ENCODE peak calls at places on chromosome 15, in six cellular contexts. E is progenitor cell of endocrine pancreas, J is Panc1, R is nephron progenitor cell, L is left ventricle myocardium inferior, P is GM13976. C is an unnamed sample.

GRCh38 chr15:44034334-44034733 is 160.7 kb downstream of the FRMD5 start:
- DNase-seq in E (no peak), J (no peak), R (no peak), L (no peak), P (no peak), C (no peak)

GRCh38 chr15:48061588-48061987 is 59.2 kb upstream of the SLC24A5 start:
- DNase-seq in E (no peak), J (no peak), R (no peak), L (no peak), P (no peak), C (no peak)

GRCh38 chr15:52527898-52528464 is 699 bp downstream of the MYO5A start:
- DNase-seq in E (no peak), J (no peak), R (no peak), L (no peak), P (peak; percentile 54), C (peak; percentile 50)

GRCh38 chr15:78213425-78213750 is 21.0 kb downstream of the ACSBG1 start:
- DNase-seq in E (no peak), J (no peak), R (no peak), L (no peak), P (no peak), C (no peak)

GRCh38 chr15:74406992-74407705 is 26.6 kb downstream of the SEMA7A start:
- DNase-seq in E (no peak), J (no peak), R (peak; percentile 66), L (no peak), P (no peak), C (no peak)

GRCh38 chr15:47407692-47408091 is 309.6 kb upstream of the SEMA6D start:
- DNase-seq in E (no peak), J (no peak), R (no peak), L (no peak), P (no peak), C (no peak)

GRCh38 chr15:90895571-90896117 is 7.5 kb upstream of the MAN2A2 start:
- DNase-seq in E (no peak), J (no peak), R (no peak), L (no peak), P (no peak), C (no peak)

GRCh38 chr15:86236721-86237121 is 157.1 kb downstream of the AGBL1 start:
- DNase-seq in E (no peak), J (no peak), R (peak; percentile 58), L (no peak), P (no peak), C (no peak)

GRCh38 chr15:87817553-87817952 is 439.0 kb downstream of the NTRK3 start:
- DNase-seq in E (no peak), J (no peak), R (no peak), L (no peak), P (no peak), C (no peak)

GRCh38 chr15:90095521-90095959 is 6.7 kb downstream of the IDH2 start:
- DNase-seq in E (no peak), J (no peak), R (no peak), L (no peak), P (no peak), C (peak; percentile 37)

GRCh38 chr15:85865070-85865684 is 70.5 kb upstream of the KLHL25 start:
- DNase-seq in E (peak; percentile 30), J (peak; percentile 15), R (peak; percentile 72), L (no peak), P (peak; percentile 44), C (peak; percentile 35)

GRCh38 chr15:78059110-78059839 is 18.2 kb downstream of the TBC1D2B start:
- DNase-seq in E (no peak), J (no peak), R (no peak), L (no peak), P (no peak), C (no peak)

DNA sequence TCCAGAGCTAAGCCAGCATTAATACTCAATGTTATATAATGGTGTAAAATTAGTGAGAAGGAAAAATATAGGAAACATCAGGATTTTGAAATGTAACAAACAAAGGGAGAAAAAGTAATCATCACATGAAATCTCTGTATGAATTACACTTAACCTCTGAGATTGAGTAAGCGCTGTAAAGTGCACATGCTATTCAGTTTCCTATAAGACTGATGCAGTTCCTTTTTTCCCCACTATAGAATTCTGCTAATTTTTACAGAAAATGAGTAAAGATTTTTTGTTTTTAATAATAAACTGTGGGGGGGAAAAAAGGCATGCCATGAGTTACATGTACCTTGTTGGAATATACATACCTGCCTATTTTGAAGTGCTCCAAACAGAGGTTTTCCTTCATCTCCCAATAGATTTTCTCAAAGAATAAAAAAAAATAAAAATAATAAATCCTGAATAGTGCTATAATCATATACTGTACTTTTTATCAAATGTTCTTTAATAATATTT is 64.0 kb upstream of the TTBK2 start:
- DNase-seq in E (no peak), J (no peak), R (no peak), L (no peak), P (no peak), C (no peak)
- TF ChIP-seq CTCF in E (no peak), J (no peak), R (no peak), L (no peak), P (no peak), C (no peak)

GRCh38 chr15:101017935-101018849 is 99.0 kb downstream of the LRRK1 start:
- DNase-seq in E (no peak), J (no peak), R (no peak), L (no peak), P (no peak), C (no peak)

GRCh38 chr15:101014921-101015841 is 96.0 kb downstream of the LRRK1 start:
- DNase-seq in E (peak; percentile 69), J (no peak), R (peak; percentile 86), L (peak; percentile 75), P (peak; percentile 85), C (peak; percentile 79)

GRCh38 chr15:101016581-101016980 is 97.4 kb downstream of the LRRK1 start:
- DNase-seq in E (no peak), J (no peak), R (no peak), L (no peak), P (no peak), C (no peak)

GRCh38 chr15:101019351-101019750 is 100.2 kb downstream of the LRRK1 start:
- DNase-seq in E (no peak), J (no peak), R (no peak), L (no peak), P (no peak), C (no peak)

DNA sequence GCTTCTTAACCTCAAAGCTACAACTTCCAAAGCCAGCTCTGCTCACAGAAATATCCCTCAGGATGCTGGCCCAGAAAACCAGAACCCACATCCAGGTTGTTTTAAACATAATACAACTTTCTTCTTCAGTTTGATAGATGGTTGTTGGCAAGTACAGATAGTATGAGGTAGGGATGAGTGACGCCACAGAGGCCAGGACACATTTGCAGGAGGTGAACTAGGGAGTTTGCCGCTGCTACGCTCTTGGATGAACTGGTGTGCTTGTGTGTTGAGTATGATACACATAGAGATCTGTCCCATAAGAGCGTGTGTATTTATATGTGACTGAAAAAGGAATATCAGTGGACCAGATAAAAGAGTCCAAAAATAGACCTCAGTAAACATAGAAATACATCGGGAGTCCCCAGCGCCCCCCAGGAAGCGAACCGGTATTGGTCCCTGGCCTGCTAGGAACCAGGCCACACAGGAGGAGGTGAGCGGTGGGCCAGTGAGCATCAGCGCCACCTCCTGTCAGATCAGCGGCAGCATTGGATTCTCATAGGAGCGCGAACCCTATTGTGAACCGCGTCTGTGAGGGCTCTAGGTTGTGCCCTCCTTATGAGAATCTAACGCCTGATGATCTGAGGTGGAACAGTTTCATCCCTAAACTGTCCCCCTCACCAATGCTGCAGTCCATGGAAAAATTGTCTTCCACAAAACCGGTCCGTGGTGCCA is 98.0 kb downstream of the LRRK1 start:
- DNase-seq in E (no peak), J (no peak), R (no peak), L (no peak), P (no peak), C (no peak)
- TF ChIP-seq CTCF in E (peak; percentile 37), J (peak; percentile 79), R (no peak), L (no peak), P (peak; percentile 8), C (no peak)

DNA sequence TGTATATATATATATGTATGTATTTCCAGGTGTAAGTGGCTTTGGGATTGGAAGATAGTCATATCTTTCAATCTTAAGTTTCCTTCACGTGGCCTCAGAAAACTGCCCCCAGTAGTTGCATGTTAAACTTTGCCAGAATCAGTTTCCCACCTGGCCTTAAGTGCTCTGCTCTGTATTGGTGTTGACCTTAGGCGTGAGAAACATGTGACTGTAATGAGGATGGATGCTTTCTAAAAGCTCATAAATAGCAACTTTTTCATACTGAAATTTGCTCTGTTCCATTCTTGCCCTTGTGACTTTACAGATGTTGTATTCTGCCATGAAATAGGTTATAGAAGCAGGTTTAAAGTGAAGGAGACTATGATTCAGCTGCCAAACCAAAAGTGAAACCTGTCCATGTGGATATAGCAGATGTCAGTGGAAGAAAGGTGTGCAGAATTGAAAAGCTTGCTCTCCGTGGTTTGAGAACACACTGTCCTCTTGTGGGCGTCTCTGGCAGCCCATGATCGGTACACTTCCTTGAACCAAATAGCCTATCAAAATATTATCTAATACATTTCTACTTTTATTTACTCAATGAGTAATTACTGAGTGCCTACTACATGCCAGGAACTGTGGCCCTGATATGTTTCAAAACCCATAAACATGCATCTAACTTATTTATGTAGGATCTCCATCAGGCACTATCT is 15.8 kb downstream of the SCG5 start:
- DNase-seq in E (no peak), J (no peak), R (no peak), L (no peak), P (peak; percentile 44), C (peak; percentile 37)
- TF ChIP-seq CTCF in E (no peak), J (peak; percentile 31), R (no peak), L (no peak), P (no peak), C (peak; percentile 35)

DNA sequence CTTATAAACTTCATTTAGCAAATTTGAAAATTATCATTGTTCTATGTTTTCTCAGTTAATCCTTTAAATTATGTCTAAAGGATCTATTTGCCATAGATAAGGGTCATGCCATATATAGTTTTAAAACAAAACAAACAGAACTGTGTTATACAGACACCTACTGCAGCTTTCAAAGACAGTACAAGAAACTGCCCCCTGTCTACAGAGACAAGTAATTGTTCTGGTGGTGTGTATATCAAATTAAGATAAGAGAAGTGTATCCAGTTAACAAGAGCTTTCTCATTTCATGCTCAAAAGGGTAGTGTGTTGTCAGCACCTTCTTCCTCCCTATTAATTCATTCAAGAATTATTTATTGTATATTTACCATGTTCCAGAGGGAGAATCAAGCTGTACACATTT is 201.2 kb downstream of the FMN1 start:
- DNase-seq in E (no peak), J (no peak), R (no peak), L (no peak), P (no peak), C (no peak)
- TF ChIP-seq CTCF in E (peak; percentile 31), J (no peak), R (no peak), L (no peak), P (no peak), C (peak; percentile 26)

GRCh38 chr15:69957175-69957574 is 140.5 kb downstream of the TLE3 start:
- DNase-seq in E (no peak), J (no peak), R (no peak), L (no peak), P (no peak), C (no peak)
- TF ChIP-seq CTCF in E (no peak), J (no peak), R (no peak), L (no peak), P (no peak), C (no peak)

GRCh38 chr15:49235446-49236207 is 65.6 kb downstream of the GALK2 start:
- DNase-seq in E (peak; percentile 28), J (peak; percentile 56), R (peak; percentile 54), L (peak; percentile 19), P (peak; percentile 44), C (peak; percentile 37)
- TF ChIP-seq CTCF in E (peak; percentile 87), J (peak; percentile 79), R (peak; percentile 75), L (peak; percentile 84), P (peak; percentile 44), C (peak; percentile 72)

C was measured in GM10248.